ENCODE peak calls at places on chromosomes 4 and X, in four cellular contexts. X is brain microvascular endothelial cell; R is A673; T is activated CD4-positive, alpha-beta T cell treated with anti-CD3 and anti-CD28 coated beads for 1 hour. K is an unnamed sample.

GRCh38 chrX:116173006-116173405 is 2.5 kb downstream of the AGTR2 start:
- DNase-seq in X (no peak), T (no peak), R (no peak), K (no peak)

GRCh38 chr4:184536070-184536880 is 61.9 kb upstream of the IRF2 start:
- DNase-seq in R (peak), T (no peak), X (no peak), K (no peak)

GRCh38 chr4:22515888-22516541 is at the start of gene ADGRA3:
- DNase-seq in R (peak), T (peak), X (peak), K (no peak)

GRCh38 chr4:77493829-77494551 is 111.6 kb upstream of the CXCL13 start:
- DNase-seq in X (no peak), T (no peak), R (no peak), K (no peak)

GRCh38 chrX:22300130-22300529 is 27.4 kb downstream of the CBLL2 start:
- DNase-seq in T (no peak), X (peak), R (peak), K (peak)

GRCh38 chr4:11271263-11271662 is 157.4 kb downstream of the HS3ST1 start:
- DNase-seq in X (no peak), R (no peak), T (no peak), K (no peak)

GRCh38 chrX:22081475-22082092 is 49.5 kb downstream of the PHEX start:
- DNase-seq in X (peak), T (peak), R (peak), K (no peak)

GRCh38 chr4:158490629-158491028 is 31.1 kb upstream of the RXFP1 start:
- DNase-seq in X (no peak), R (no peak), T (no peak), K (no peak)

GRCh38 chr4:74886490-74886889 is 46.4 kb upstream of the PARM1 start:
- DNase-seq in X (no peak), R (peak), T (no peak), K (peak)

GRCh38 chr4:37715889-37716402 is 29.8 kb upstream of the RELL1 start:
- DNase-seq in T (no peak), X (no peak), R (no peak), K (peak)

GRCh38 chr4:3436048-3436797 is 5.5 kb upstream of the HGFAC start:
- DNase-seq in T (no peak), R (no peak), X (no peak), K (no peak)

GRCh38 chrX:150543230-150544155 is 24.9 kb upstream of the MTM1 start:
- DNase-seq in R (no peak), X (no peak), T (no peak), K (no peak)

GRCh38 chr4:139530833-139531427 is 25.1 kb downstream of the SETD7 start:
- DNase-seq in X (peak), T (peak), R (peak), K (no peak)

GRCh38 chr4:8346838-8347605 is 77.5 kb downstream of the HTRA3 start:
- DNase-seq in X (no peak), R (no peak), T (no peak), K (no peak)

GRCh38 chr4:152255437-152255836 is 280.5 kb downstream of the FBXW7 start:
- DNase-seq in X (peak), T (peak), R (peak), K (no peak)

GRCh38 chr4:48546336-48546735 is 56.3 kb downstream of the ZAR1 start:
- DNase-seq in R (peak), X (peak), T (no peak), K (no peak)

GRCh38 chr4:113633467-113633866 is 128.1 kb downstream of the CAMK2D start:
- DNase-seq in X (no peak), R (no peak), T (no peak), K (no peak)

GRCh38 chrX:105608745-105609144 is 213.6 kb upstream of the NRK start:
- DNase-seq in X (no peak), R (no peak), T (no peak), K (no peak)

GRCh38 chr4:3773552-3774001 is 7.4 kb downstream of the ADRA2C start:
- DNase-seq in X (no peak), T (no peak), R (no peak), K (no peak)

GRCh38 chr4:35548921-35549320 is 695.4 kb downstream of the ARAP2 start:
- DNase-seq in T (no peak), X (no peak), R (no peak), K (no peak)

GRCh38 chr4:89922881-89923280 is 28.2 kb downstream of the MMRN1 start:
- DNase-seq in T (no peak), R (no peak), X (no peak), K (no peak)

GRCh38 chr4:119628281-119629141 is at the start of gene PDE5A:
- DNase-seq in X (peak), T (peak), R (peak), K (no peak)

GRCh38 chr4:70577220-70577927 is 14.7 kb upstream of the AMBN start:
- DNase-seq in T (no peak), R (no peak), X (no peak), K (no peak)

GRCh38 chr4:18815779-18816173 is 794.2 kb upstream of the LCORL start:
- DNase-seq in R (peak), T (no peak), X (no peak), K (no peak)

GRCh38 chr4:159271857-159272256 is 169.0 kb downstream of the RAPGEF2 start:
- DNase-seq in T (no peak), R (no peak), X (no peak), K (no peak)

GRCh38 chr4:123248260-123248659 is 148.3 kb upstream of the SPRY1 start:
- DNase-seq in T (no peak), R (no peak), X (no peak), K (peak)